ENCODE peak calls at places on chromosomes 4 and X, in five cellular contexts. T is mesenchymal stem cell, L is neuronal stem cell, B is H9, A is mesendoderm. K is an unnamed sample.

GRCh38 chr4:25238052-25238451 is 4.2 kb downstream of the PI4K2B start:
- DNase-seq in T (no peak), L (no peak), B (no peak), A (no peak), K (peak; percentile 7)

GRCh38 chrX:69093960-69094935 is 71.0 kb downstream of the PJA1 start:
- DNase-seq in T (peak; percentile 58), L (peak; percentile 40), B (peak; percentile 61), A (peak; percentile 82), K (peak; percentile 60)

GRCh38 chr4:38235338-38235737 is 275.1 kb downstream of the PTTG2 start:
- DNase-seq in T (no peak), L (no peak), B (no peak), A (no peak), K (no peak)

GRCh38 chr4:81648576-81649272 is 177.0 kb upstream of the RASGEF1B start:
- DNase-seq in T (no peak), L (no peak), B (no peak), A (no peak), K (no peak)

GRCh38 chr4:171857302-171858005 is 44.2 kb downstream of the GALNTL6 start:
- DNase-seq in T (peak; percentile 42), L (no peak), B (no peak), A (no peak), K (no peak)

GRCh38 chr4:176898791-176899190 is 106.1 kb upstream of the VEGFC start:
- DNase-seq in T (no peak), L (no peak), B (no peak), A (no peak), K (no peak)

GRCh38 chr4:788006-788635 is 37.8 kb downstream of the CPLX1 start:
- DNase-seq in T (no peak), L (no peak), B (no peak), A (no peak), K (no peak)

GRCh38 chrX:78075787-78076389 is 28.2 kb upstream of the PGK1 start:
- DNase-seq in T (no peak), L (no peak), B (no peak), A (no peak), K (no peak)

GRCh38 chr4:7750972-7751371 is 188.7 kb downstream of the AFAP1 start:
- DNase-seq in T (no peak), L (no peak), B (no peak), A (no peak), K (no peak)

GRCh38 chr4:129092636-129093172 is 635 bp downstream of the SCLT1 start:
- DNase-seq in T (peak; percentile 52), L (no peak), B (no peak), A (no peak), K (peak; percentile 28)

GRCh38 chr4:41631538-41631937 is 93.6 kb downstream of the LIMCH1 start:
- DNase-seq in T (no peak), L (no peak), B (no peak), A (no peak), K (no peak)

GRCh38 chrX:10576777-10577444 is 43.5 kb downstream of the MID1 start:
- DNase-seq in T (no peak), L (no peak), B (no peak), A (no peak), K (no peak)

GRCh38 chrX:115582871-115583729 is 22.1 kb downstream of the PLS3 start:
- DNase-seq in T (peak; percentile 39), L (no peak), B (peak; percentile 81), A (peak; percentile 83), K (peak; percentile 69)

GRCh38 chr4:176735300-176735699 is 57.4 kb downstream of the VEGFC start:
- DNase-seq in T (peak; percentile 38), L (no peak), B (no peak), A (no peak), K (peak; percentile 88)

GRCh38 chr4:145731026-145731425 is 51.1 kb downstream of the C4orf51 start:
- DNase-seq in T (peak; percentile 60), L (no peak), B (no peak), A (no peak), K (peak; percentile 90)

GRCh38 chrX:46838482-46838857 is 1.6 kb downstream of the RP2 start:
- DNase-seq in T (peak; percentile 34), L (no peak), B (no peak), A (no peak), K (peak; percentile 24)

GRCh38 chrX:144006811-144007210 is 122.9 kb downstream of the UBE2NL start:
- DNase-seq in T (peak; percentile 78), L (no peak), B (no peak), A (no peak), K (no peak)

GRCh38 chr4:13092702-13093101 is 391.4 kb downstream of the RAB28 start:
- DNase-seq in T (no peak), L (no peak), B (no peak), A (no peak), K (no peak)

GRCh38 chrX:153571159-153571908 is 27.6 kb downstream of the CCNQ start:
- DNase-seq in T (no peak), L (no peak), B (no peak), A (no peak), K (no peak)

DNA sequence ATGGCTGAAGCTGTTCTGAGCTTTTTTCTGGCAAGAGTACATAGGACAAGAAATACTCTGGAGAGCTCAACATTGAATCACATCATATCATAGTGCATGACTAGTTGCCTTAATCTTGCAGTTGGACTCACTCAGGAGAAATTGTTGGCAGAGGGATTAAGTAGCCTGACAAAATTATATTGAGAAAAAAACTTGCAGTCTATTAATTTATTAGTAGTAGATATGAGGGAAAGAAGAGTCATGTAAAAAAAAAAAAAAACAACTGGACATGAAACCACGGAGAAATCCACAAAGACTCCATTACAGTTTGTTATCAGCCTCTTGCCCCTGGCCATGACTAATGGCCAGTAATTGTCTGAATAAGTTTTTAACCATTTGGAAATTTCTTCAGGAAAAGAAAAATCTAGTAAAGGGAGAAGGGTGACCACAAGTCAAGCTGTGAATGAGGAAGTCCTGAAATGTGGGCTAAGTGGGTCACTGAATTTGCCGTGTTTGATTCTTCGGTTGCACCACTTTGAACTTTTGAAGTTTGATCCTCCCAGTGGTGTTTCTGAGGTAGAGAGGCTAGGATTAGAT is 45.6 kb downstream of the FHL1 start:
- DNase-seq in T (no peak), L (no peak), B (no peak), A (no peak), K (peak; percentile 68)
- H2BK120ac ChIP-seq in T (no peak overlapping the region), L (no peak overlapping the region), B (no peak overlapping the region), A (no peak overlapping the region), K (no peak overlapping the region)

DNA sequence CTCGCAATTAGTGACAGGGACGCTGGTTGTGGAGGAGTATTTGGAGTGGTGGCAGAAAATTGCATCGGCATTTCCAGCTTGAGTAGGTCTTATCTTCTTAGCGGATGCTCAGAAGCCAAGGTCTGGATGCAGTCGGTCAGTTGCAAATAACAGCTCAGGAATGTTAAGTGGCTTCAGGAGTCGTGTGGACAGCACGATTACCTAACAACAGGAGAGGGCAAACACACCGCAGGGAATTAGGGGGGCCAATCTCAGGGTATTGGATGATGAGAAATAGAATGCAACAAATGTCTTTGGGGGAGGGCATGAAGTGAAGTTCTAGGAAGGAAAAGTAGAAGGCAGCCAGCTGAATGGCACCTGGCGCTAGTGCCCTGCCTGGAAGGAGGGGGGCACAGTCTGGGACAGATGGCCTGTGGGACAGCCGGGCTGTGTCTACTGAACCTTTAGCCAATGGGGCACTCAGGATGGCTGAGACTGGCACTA is 11.8 kb downstream of the RASL11B start:
- DNase-seq in T (peak; percentile 58), L (no peak), B (peak; percentile 79), A (peak; percentile 98), K (no peak)
- H4K8ac ChIP-seq in T (no peak overlapping the region), L (no peak overlapping the region), B (no peak overlapping the region), A (no peak overlapping the region), K (no peak overlapping the region)

GRCh38 chrX:27878862-27879261 is 71.1 kb downstream of the MAGEB10 start:
- DNase-seq in T (no peak), L (no peak), B (no peak), A (no peak), K (no peak)
- H3K27me3 ChIP-seq in T (no peaks in the 10 kb centered on the region), L (no peaks in the 10 kb centered on the region), B (no peaks in the 10 kb centered on the region), A (no peaks in the 10 kb centered on the region), K (no peaks in the 10 kb centered on the region)

GRCh38 chr4:158722917-158723793 is at the start of gene PPID:
- DNase-seq in T (peak; percentile 82), L (peak; percentile 73), B (peak; percentile 85), A (peak; percentile 89), K (peak; percentile 70)
- H2BK120ac ChIP-seq in T (no peak within 1 kb of the TSS), L (no peak within 1 kb of the TSS), B (no peak within 1 kb of the TSS), A (no peak within 1 kb of the TSS), K (peak within 1 kb of the TSS; percentile 84)

DNA sequence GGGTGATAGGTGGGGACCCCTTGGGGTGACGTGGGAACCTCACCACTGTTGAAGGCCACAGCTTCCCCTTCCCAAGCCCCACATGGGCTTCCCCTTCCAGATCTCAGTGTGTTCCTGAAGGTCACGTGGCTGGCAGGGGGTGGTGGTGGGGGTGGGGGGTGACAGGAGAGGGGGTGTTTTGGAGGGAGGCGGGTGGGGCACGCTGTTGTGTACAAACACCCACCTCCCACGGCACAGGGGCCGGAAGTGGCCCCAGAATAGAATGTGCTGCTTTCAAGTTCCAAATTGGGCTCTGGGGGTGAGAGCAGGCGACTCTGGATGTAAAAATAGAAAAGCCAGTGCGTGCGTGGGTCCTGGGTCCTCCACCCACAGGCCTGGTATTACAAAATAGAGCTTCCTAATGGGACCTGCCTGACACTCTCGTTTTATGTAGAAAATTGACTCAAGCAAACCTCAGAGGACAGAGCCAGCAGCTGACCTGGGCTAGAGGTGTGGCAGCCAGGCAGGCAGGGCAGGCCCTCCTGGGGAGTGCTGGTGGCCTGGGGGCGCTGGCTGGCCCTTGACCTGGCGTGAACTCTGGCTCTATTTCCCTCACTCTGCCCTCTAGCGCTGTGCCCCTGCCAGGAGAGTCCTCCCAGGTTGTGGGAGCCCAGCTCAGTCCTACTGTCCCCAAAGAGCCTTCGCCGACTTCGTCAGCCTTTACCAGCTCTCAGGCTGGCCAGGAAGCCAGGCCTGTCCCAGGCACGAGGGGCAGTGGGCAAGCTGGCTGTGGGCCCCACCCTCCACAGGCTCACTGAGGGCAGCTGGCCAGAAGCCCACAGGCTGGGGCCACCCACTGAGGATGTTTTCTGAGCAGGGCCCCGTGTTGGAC is 5.4 kb upstream of the SH3BP2 start:
- DNase-seq in T (no peak), L (no peak), B (peak; percentile 52), A (no peak), K (no peak)
- H4K8ac ChIP-seq in T (no peak overlapping the region), L (no peak overlapping the region), B (no peak overlapping the region), A (no peak overlapping the region), K (no peak overlapping the region)

GRCh38 chrX:107714196-107714811 is 61.3 kb downstream of the TSC22D3 start:
- DNase-seq in T (peak; percentile 49), L (no peak), B (no peak), A (no peak), K (no peak)
- H3K27me3 ChIP-seq in T (peaks cover 31% of the 10 kb centered on the region), L (no peaks in the 10 kb centered on the region), B (no peaks in the 10 kb centered on the region), A (no peaks in the 10 kb centered on the region), K (peaks cover 3% of the 10 kb centered on the region)

DNA sequence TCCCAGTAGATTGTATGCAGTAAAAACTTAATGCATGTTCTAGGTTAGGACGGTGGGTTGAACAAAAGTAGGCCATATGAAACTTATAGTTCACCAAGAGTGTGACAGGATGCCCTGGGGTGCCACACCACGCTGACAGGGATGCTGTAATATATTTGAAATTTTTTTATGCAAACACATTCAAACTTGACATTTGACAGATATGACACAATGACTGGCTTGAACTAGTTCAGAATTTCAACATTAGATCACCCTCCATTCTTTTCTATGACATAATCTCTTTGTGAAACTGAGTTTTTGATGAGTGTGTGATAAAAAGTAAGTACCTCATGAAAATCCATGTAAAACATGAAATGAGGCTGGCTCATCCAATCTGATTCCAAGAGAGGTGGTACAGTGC is 198.4 kb downstream of the PALLD start:
- DNase-seq in T (no peak), L (no peak), B (no peak), A (no peak), K (no peak)
- H2BK120ac ChIP-seq in T (no peak overlapping the region), L (no peak overlapping the region), B (no peak overlapping the region), A (no peak overlapping the region), K (peak overlapping the region; percentile 28)